ENCODE peak calls at places on chromosomes 7 and 10, in five cellular contexts. One of them, this sample, is unnamed. For H3K9me3 and H3K4me1, the result is how much of the 10 kb centered on the place peaks cover.

GRCh38 chr7:48426966-48427555 is 255.8 kb downstream of the ABCA13 start:
- DNase-seq in uterus: no peak
- DNase-seq in Karpas-422: peak
- DNase-seq in CD8-positive, alpha-beta T cell: no peak
- DNase-seq in iPS DF 6.9: no peak
- DNase-seq in this sample: no peak

GRCh38 chr7:91020611-91021385 is 243.4 kb upstream of the FZD1 start:
- DNase-seq in uterus: no peak
- DNase-seq in iPS DF 6.9: no peak
- DNase-seq in Karpas-422: no peak
- DNase-seq in CD8-positive, alpha-beta T cell: no peak
- DNase-seq in this sample: no peak

GRCh38 chr7:151849008-151849878 is 27.7 kb downstream of the PRKAG2 start:
- DNase-seq in iPS DF 6.9: no peak
- DNase-seq in CD8-positive, alpha-beta T cell: no peak
- DNase-seq in uterus: no peak
- DNase-seq in Karpas-422: no peak
- DNase-seq in this sample: peak

GRCh38 chr10:45023426-45023825 is 22.7 kb downstream of the ZNF22 start:
- DNase-seq in uterus: no peak
- DNase-seq in Karpas-422: no peak
- DNase-seq in CD8-positive, alpha-beta T cell: no peak
- DNase-seq in iPS DF 6.9: no peak
- DNase-seq in this sample: no peak

GRCh38 chr7:25908154-25908948 is 243.6 kb upstream of the NFE2L3 start:
- DNase-seq in iPS DF 6.9: no peak
- DNase-seq in CD8-positive, alpha-beta T cell: no peak
- DNase-seq in Karpas-422: no peak
- DNase-seq in uterus: no peak
- DNase-seq in this sample: no peak

GRCh38 chr7:130758429-130759056 is 24.5 kb upstream of the KLF14 start:
- DNase-seq in uterus: no peak
- DNase-seq in CD8-positive, alpha-beta T cell: no peak
- DNase-seq in iPS DF 6.9: no peak
- DNase-seq in Karpas-422: peak
- DNase-seq in this sample: no peak

GRCh38 chr7:6209340-6209739 is 63.1 kb downstream of the CYTH3 start:
- DNase-seq in iPS DF 6.9: no peak
- DNase-seq in Karpas-422: no peak
- DNase-seq in CD8-positive, alpha-beta T cell: no peak
- DNase-seq in uterus: no peak
- DNase-seq in this sample: no peak

GRCh38 chr10:9254353-9254752 is 1199.9 kb downstream of the GATA3 start:
- DNase-seq in iPS DF 6.9: no peak
- DNase-seq in Karpas-422: no peak
- DNase-seq in CD8-positive, alpha-beta T cell: no peak
- DNase-seq in uterus: no peak
- DNase-seq in this sample: no peak

GRCh38 chr10:132556994-132557441 is 19.4 kb downstream of the INPP5A start:
- DNase-seq in Karpas-422: no peak
- DNase-seq in iPS DF 6.9: no peak
- DNase-seq in CD8-positive, alpha-beta T cell: no peak
- DNase-seq in uterus: peak
- DNase-seq in this sample: peak

GRCh38 chr10:79413196-79413595 is 32.2 kb downstream of the ZCCHC24 start:
- DNase-seq in iPS DF 6.9: no peak
- DNase-seq in Karpas-422: no peak
- DNase-seq in uterus: peak
- DNase-seq in CD8-positive, alpha-beta T cell: no peak
- DNase-seq in this sample: peak

GRCh38 chr7:116211006-116211912 is 920 bp downstream of the TES start:
- DNase-seq in iPS DF 6.9: no peak
- DNase-seq in Karpas-422: peak
- DNase-seq in CD8-positive, alpha-beta T cell: peak
- DNase-seq in uterus: peak
- DNase-seq in this sample: peak

GRCh38 chr10:119370046-119370770 is 162.8 kb downstream of the GRK5 start:
- DNase-seq in iPS DF 6.9: no peak
- DNase-seq in Karpas-422: no peak
- DNase-seq in uterus: peak
- DNase-seq in CD8-positive, alpha-beta T cell: no peak
- DNase-seq in this sample: peak
- H3K4me3 ChIP-seq in iPS DF 6.9: no peak
- H3K4me3 ChIP-seq in Karpas-422: peak
- H3K4me3 ChIP-seq in uterus: no peak
- H3K4me3 ChIP-seq in CD8-positive, alpha-beta T cell: no peak
- H3K4me3 ChIP-seq in this sample: peak

DNA sequence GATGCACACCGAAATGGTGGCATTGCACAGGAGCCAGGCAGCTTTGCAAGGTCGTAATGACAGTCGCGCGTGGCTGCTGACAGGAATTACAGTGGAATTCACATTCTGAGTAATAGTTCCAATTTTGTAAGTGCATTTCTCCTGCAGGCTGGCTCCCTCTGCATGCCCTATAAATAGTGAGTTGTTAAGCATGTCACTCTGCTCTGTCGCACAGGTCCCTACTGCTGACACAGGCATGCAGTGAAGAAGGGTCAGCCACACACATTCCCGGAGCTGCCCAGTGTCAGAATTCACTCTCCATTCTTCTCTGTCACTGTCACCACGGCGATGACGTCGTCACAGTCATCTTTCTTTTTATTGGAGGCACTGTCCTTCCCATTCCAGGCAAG is 49.2 kb upstream of the SHH start:
- DNase-seq in Karpas-422: no peak
- DNase-seq in iPS DF 6.9: no peak
- DNase-seq in CD8-positive, alpha-beta T cell: no peak
- DNase-seq in uterus: no peak
- DNase-seq in this sample: no peak
- H3K9me3 ChIP-seq in Karpas-422: under half
- H3K9me3 ChIP-seq in iPS DF 6.9: under half
- H3K9me3 ChIP-seq in CD8-positive, alpha-beta T cell: under half
- H3K9me3 ChIP-seq in uterus: under half
- H3K9me3 ChIP-seq in this sample: under half

GRCh38 chr10:104318810-104319684 is 19.2 kb downstream of the ITPRIP start:
- DNase-seq in uterus: peak
- DNase-seq in CD8-positive, alpha-beta T cell: no peak
- DNase-seq in iPS DF 6.9: no peak
- DNase-seq in Karpas-422: no peak
- DNase-seq in this sample: no peak
- H3K4me1 ChIP-seq in uterus: under half
- H3K4me1 ChIP-seq in CD8-positive, alpha-beta T cell: under half
- H3K4me1 ChIP-seq in iPS DF 6.9: under half
- H3K4me1 ChIP-seq in Karpas-422: half or more
- H3K4me1 ChIP-seq in this sample: half or more

GRCh38 chr7:129188372-129188891 is at the start of gene SMO:
- DNase-seq in iPS DF 6.9: no peak
- DNase-seq in Karpas-422: no peak
- DNase-seq in uterus: peak
- DNase-seq in CD8-positive, alpha-beta T cell: no peak
- DNase-seq in this sample: peak
- H3K4me3 ChIP-seq in iPS DF 6.9: peak
- H3K4me3 ChIP-seq in Karpas-422: no peak
- H3K4me3 ChIP-seq in uterus: peak
- H3K4me3 ChIP-seq in CD8-positive, alpha-beta T cell: peak
- H3K4me3 ChIP-seq in this sample: peak

This sample was measured in left ventricle myocardium inferior.